ENCODE peak calls at places on chromosomes 16 and 17, in eight cellular contexts. Q is IMR-90, D is fibroblast of the aortic adventitia, J is GM12865, Y is foreskin fibroblast, R is dorsolateral prefrontal cortex, E is tibial nerve, Z is gastrocnemius medialis. X is an unnamed sample.

GRCh38 chr17:61560071-61560470 is 30.9 kb downstream of the NACA2 start:
- DNase-seq in Q (no peak), D (no peak), J (no peak), Y (no peak), R (no peak), E (no peak), Z (no peak), X (no peak)

GRCh38 chr17:63930951-63931575 is 1.1 kb downstream of the CD79B start:
- DNase-seq in Q (no peak), D (no peak), J (peak; percentile 82), Y (peak; percentile 40), R (no peak), E (peak; percentile 50), Z (no peak), X (no peak)

GRCh38 chr17:75814900-75815373 is 29.3 kb downstream of the UNC13D start:
- DNase-seq in Q (peak; percentile 79), D (peak; percentile 59), J (no peak), Y (peak; percentile 76), R (no peak), E (no peak), Z (no peak), X (peak; percentile 24)

GRCh38 chr17:50593321-50593720 is 32.8 kb downstream of the CACNA1G start:
- DNase-seq in Q (no peak), D (no peak), J (no peak), Y (no peak), R (no peak), E (no peak), Z (no peak), X (no peak)

GRCh38 chr16:87979352-87979751 is 28.1 kb downstream of the BANP start:
- DNase-seq in Q (no peak), D (no peak), J (no peak), Y (no peak), R (no peak), E (no peak), Z (peak; percentile 68), X (no peak)

GRCh38 chr17:34259151-34259550 is 4.1 kb downstream of the CCL2 start:
- DNase-seq in Q (peak; percentile 28), D (peak; percentile 91), J (no peak), Y (peak; percentile 47), R (no peak), E (no peak), Z (no peak), X (no peak)

GRCh38 chr16:53089434-53090270 is 34.9 kb downstream of the CHD9 start:
- DNase-seq in Q (no peak), D (peak; percentile 75), J (no peak), Y (peak; percentile 60), R (no peak), E (peak; percentile 50), Z (peak; percentile 44), X (no peak)

GRCh38 chr16:49701867-49702494 is 153.9 kb downstream of the ZNF423 start:
- DNase-seq in Q (no peak), D (peak; percentile 64), J (no peak), Y (peak; percentile 59), R (peak; percentile 80), E (peak; percentile 73), Z (peak; percentile 62), X (no peak)

GRCh38 chr17:77632619-77633018 is 325.9 kb upstream of the TNRC6C start:
- DNase-seq in Q (no peak), D (no peak), J (no peak), Y (no peak), R (no peak), E (no peak), Z (no peak), X (no peak)

GRCh38 chr17:5745091-5745820 is 160.9 kb upstream of the NLRP1 start:
- DNase-seq in Q (no peak), D (no peak), J (no peak), Y (no peak), R (no peak), E (no peak), Z (no peak), X (no peak)

GRCh38 chr17:75352079-75352569 is 53.4 kb downstream of the GRB2 start:
- DNase-seq in Q (no peak), D (no peak), J (peak; percentile 38), Y (no peak), R (no peak), E (no peak), Z (no peak), X (no peak)

GRCh38 chr17:652310-652709 is 62.3 kb downstream of the VPS53 start:
- DNase-seq in Q (no peak), D (peak; percentile 92), J (no peak), Y (no peak), R (peak; percentile 78), E (peak; percentile 84), Z (peak; percentile 77), X (no peak)

GRCh38 chr16:81185416-81185815 is 53.1 kb upstream of the BCO1 start:
- DNase-seq in Q (no peak), D (no peak), J (no peak), Y (no peak), R (peak; percentile 73), E (no peak), Z (no peak), X (no peak)

GRCh38 chr16:55470533-55471371 is 8.2 kb upstream of the MMP2 start:
- DNase-seq in Q (no peak), D (peak; percentile 77), J (no peak), Y (peak; percentile 54), R (no peak), E (no peak), Z (no peak), X (no peak)

GRCh38 chr17:62705781-62706597 is 78.5 kb downstream of the MRC2 start:
- DNase-seq in Q (peak; percentile 47), D (peak; percentile 21), J (no peak), Y (peak; percentile 69), R (peak; percentile 70), E (no peak), Z (no peak), X (no peak)
- H3K4me3 ChIP-seq in Q (peak overlapping the region; percentile 81), D (no peak overlapping the region), J (no peak overlapping the region), Y (peak overlapping the region; percentile 61), R (peak overlapping the region; percentile 83), E (peak overlapping the region; percentile 70), Z (no peak overlapping the region), X (peak overlapping the region; percentile 50)

DNA sequence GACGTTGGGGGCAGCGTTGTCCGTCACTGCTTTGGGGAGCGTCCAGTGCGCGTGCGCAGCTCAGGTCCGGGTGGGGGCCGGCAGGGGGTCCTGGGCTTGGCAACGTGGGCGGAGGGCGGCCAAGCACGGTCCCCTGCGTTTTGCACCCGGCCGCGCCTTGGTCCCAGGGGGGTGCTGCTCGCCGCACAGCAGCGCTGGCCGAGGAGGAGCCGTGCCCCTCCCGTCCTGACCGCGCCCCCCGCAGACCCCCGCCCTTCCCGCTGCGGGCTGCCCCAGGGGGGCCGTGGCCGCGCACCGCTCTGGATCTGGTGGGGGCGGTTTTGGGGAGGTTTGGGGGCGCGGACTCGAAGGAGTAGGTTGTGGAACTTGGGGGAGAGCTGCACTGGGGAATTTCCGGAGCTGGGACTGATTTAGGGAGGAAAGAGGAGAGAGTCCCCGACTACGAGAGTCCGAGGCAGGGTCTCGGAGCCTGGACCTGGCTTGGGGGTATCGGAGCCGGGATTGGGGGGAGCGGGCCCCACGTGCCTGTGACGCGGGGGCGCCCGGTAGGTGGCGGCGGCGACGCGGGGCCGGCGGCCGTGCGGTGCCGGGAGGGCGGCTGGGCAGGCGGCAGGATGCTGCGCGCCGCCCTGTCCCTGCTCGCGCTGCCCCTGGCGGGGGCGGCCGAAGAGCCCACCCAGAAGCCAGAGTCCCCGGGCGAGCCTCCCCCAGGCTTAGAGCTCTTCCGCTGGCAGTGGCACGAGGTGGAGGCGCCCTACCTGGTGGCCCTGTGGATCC is at the start of gene SLC9A5:
- DNase-seq in Q (no peak), D (no peak), J (peak; percentile 54), Y (peak; percentile 62), R (no peak), E (no peak), Z (peak; percentile 60), X (no peak)
- TF ChIP-seq CTCF in Q (peak; percentile 20), D (no peak), J (no peak), Y (no peak), R (no peak), E (peak; percentile 26), Z (peak; percentile 35), X (no peak)

GRCh38 chr17:17843096-17843495 is 6.3 kb upstream of the SREBF1 start:
- DNase-seq in Q (no peak), D (no peak), J (no peak), Y (no peak), R (no peak), E (no peak), Z (no peak), X (no peak)

GRCh38 chr17:17839792-17840707 is 3.3 kb upstream of the SREBF1 start:
- DNase-seq in Q (peak; percentile 78), D (peak; percentile 85), J (peak; percentile 91), Y (peak; percentile 96), R (peak; percentile 84), E (peak; percentile 69), Z (peak; percentile 94), X (no peak)

GRCh38 chr17:17842111-17842876 is 5.5 kb upstream of the SREBF1 start:
- DNase-seq in Q (no peak), D (no peak), J (no peak), Y (no peak), R (no peak), E (no peak), Z (no peak), X (no peak)

GRCh38 chr17:17841620-17842025 is 4.8 kb upstream of the SREBF1 start:
- DNase-seq in Q (no peak), D (no peak), J (no peak), Y (peak; percentile 32), R (no peak), E (no peak), Z (peak; percentile 85), X (no peak)

DNA sequence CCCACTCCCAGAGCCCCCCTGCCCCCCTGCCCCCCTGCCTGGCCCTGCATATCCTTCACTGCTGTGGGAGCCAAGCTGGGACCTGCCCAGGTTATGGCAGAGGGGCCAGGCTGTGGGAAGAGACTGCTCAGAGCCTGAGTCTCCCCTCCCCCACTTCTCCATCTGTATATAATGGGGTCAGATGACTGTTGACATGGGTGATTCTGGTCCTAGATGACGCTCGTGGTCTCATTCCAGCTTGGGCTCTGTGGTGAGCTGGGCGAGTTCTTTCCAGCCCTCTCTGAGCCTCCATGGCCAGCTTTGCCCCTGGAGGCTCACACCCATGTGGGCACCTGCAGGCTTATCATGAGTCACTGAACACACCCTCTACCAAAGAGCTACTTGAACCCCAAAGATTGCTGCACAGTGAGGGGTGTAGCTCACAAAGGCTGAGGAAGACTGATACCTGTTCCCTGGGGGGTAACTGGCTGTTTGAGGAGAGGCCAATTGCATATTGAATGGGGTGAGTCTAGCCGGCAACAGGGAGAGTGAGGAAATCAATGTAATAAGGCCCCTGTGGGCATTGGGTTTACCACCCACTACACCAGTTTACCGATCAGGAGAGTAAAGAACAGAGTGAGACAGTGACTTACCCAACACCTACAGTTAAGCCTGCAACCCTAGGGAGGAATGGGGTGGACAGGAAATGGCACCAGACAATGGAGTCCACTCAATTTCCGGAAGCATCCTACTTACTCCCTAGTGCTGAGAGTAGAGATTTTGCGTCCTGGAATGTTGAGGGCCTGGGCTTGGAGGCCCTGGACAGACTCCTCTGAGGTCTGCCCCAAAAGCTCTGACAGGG is 4.2 kb upstream of the SREBF1 start:
- DNase-seq in Q (peak; percentile 54), D (peak; percentile 47), J (no peak), Y (peak; percentile 65), R (no peak), E (peak; percentile 65), Z (no peak), X (no peak)
- H3K4me3 ChIP-seq in Q (no peak overlapping the region), D (no peak overlapping the region), J (peak overlapping the region; percentile 77), Y (peak overlapping the region; percentile 43), R (peak overlapping the region; percentile 68), E (peak overlapping the region; percentile 35), Z (peak overlapping the region; percentile 51), X (peak overlapping the region; percentile 44)

DNA sequence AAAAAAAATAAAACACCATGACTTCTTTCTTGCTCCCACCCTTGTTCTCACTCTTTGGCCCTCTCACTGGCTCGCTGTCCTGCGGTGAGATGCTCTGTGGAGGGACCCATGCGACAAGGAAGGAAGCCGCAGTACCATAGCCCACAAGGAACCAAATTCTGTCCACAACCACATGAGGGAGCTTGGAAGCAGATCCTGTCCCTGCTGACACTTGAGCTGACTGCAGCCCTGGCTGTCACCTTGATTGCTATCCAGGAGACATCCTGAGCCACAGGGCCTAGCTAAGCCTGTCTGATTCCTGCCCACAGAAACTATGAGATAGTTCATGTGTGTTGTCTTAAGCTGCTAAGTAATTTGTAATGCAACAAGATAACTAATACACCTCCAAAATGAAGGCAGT is 4.8 kb upstream of the MT2A start:
- DNase-seq in Q (peak; percentile 53), D (peak; percentile 27), J (peak; percentile 25), Y (peak; percentile 66), R (no peak), E (no peak), Z (peak; percentile 85), X (no peak)
- TF ChIP-seq CTCF in Q (peak; percentile 47), D (peak; percentile 43), J (peak; percentile 6), Y (peak; percentile 39), R (peak; percentile 44), E (peak; percentile 56), Z (peak; percentile 70), X (peak; percentile 28)

X was measured in HFF-Myc.